ENCODE peak calls at places on chromosomes 2 and 18, in six cellular contexts. L is osteoblast, K is AG08396, V is natural killer cell, Y is WERI-Rb-1, I is cortex of kidney. G is an unnamed sample.
A peak's percentile ranks its signal among the peaks of the same experiment; 100 is the strongest.

GRCh38 chr2:26429779-26430654 is 28.3 kb downstream of the DRC1 start:
- DNase-seq in V (no peak), I (no peak), K (no peak), L (no peak), Y (no peak), G (no peak)

GRCh38 chr18:58269931-58270330 is 225.9 kb downstream of the NEDD4L start:
- DNase-seq in Y (no peak), V (no peak), K (no peak), L (no peak), I (no peak), G (no peak)

GRCh38 chr18:73462092-73462491 is 594.3 kb upstream of the NETO1 start:
- DNase-seq in I (no peak), L (no peak), Y (no peak), K (peak; percentile 20), V (no peak), G (no peak)

GRCh38 chr18:12287684-12288405 is 20.2 kb upstream of the TUBB6 start:
- DNase-seq in I (no peak), V (no peak), Y (peak; percentile 55), L (peak; percentile 96), K (peak; percentile 94), G (no peak)

GRCh38 chr18:35604369-35604768 is 22.8 kb downstream of the GALNT1 start:
- DNase-seq in I (no peak), K (no peak), L (no peak), Y (no peak), V (no peak), G (no peak)

GRCh38 chr2:37851828-37852584 is 73.1 kb upstream of the RMDN2 start:
- DNase-seq in Y (no peak), V (no peak), I (no peak), L (peak; percentile 78), K (no peak), G (no peak)

GRCh38 chr18:49491534-49491856 is 4.5 kb upstream of the C18orf32 start:
- DNase-seq in V (no peak), K (no peak), L (no peak), I (no peak), Y (no peak), G (no peak)

GRCh38 chr2:20291106-20291564 is 59.5 kb downstream of the PUM2 start:
- DNase-seq in I (no peak), L (no peak), V (no peak), K (peak; percentile 83), Y (peak; percentile 83), G (no peak)

GRCh38 chr2:10884530-10885478 is 26.9 kb upstream of the KCNF1 start:
- DNase-seq in Y (no peak), L (no peak), K (no peak), V (no peak), I (no peak), G (no peak)

GRCh38 chr2:178072383-178073301 is at the start of gene PDE11A:
- DNase-seq in I (peak; percentile 17), K (peak; percentile 83), L (peak; percentile 94), Y (peak; percentile 92), V (no peak), G (no peak)

GRCh38 chr18:56575819-56576663 is 62.4 kb downstream of the TXNL1 start:
- DNase-seq in V (no peak), K (peak; percentile 64), I (no peak), Y (no peak), L (peak; percentile 74), G (no peak)

GRCh38 chr2:150669492-150669891 is 182.0 kb upstream of the RND3 start:
- DNase-seq in Y (no peak), I (no peak), K (no peak), V (no peak), L (no peak), G (no peak)

GRCh38 chr2:236641051-236641450 is 71.4 kb downstream of the ACKR3 start:
- DNase-seq in V (no peak), L (no peak), Y (peak; percentile 4), I (no peak), K (no peak), G (no peak)

GRCh38 chr2:15038373-15039364 is 406.2 kb downstream of the LRATD1 start:
- DNase-seq in L (no peak), I (no peak), K (no peak), V (no peak), Y (no peak), G (no peak)

GRCh38 chr18:68262697-68263293 is 452.1 kb downstream of the TMX3 start:
- DNase-seq in L (peak; percentile 3), Y (no peak), I (no peak), K (peak; percentile 27), V (no peak), G (no peak)

GRCh38 chr2:190812506-190813294 is 67.9 kb upstream of the GLS start:
- DNase-seq in L (no peak), V (no peak), Y (no peak), I (no peak), K (peak; percentile 55), G (no peak)

GRCh38 chr2:36357506-36358316 is 2.1 kb downstream of the CRIM1 start:
- DNase-seq in Y (peak; percentile 51), K (peak; percentile 61), L (peak; percentile 85), I (no peak), V (no peak), G (peak; percentile 18)

GRCh38 chr2:237600205-237600846 is 9.8 kb upstream of the RAB17 start:
- DNase-seq in K (peak; percentile 69), I (no peak), L (peak; percentile 95), V (no peak), Y (peak; percentile 44), G (no peak)

GRCh38 chr2:39243469-39244123 is at the start of gene CDKL4:
- DNase-seq in K (peak; percentile 12), L (peak; percentile 84), V (peak; percentile 27), Y (no peak), I (no peak), G (no peak)

GRCh38 chr2:12113364-12113763 is 366.9 kb downstream of the LPIN1 start:
- DNase-seq in I (no peak), V (no peak), Y (no peak), L (no peak), K (no peak), G (no peak)

GRCh38 chr18:9792565-9793226 is 84.6 kb downstream of the RAB31 start:
- DNase-seq in K (no peak), I (no peak), V (no peak), Y (peak; percentile 52), L (no peak), G (peak; percentile 21)

GRCh38 chr2:241966671-241967070 is 97.1 kb downstream of the RTP5 start:
- DNase-seq in K (no peak), I (no peak), Y (no peak), V (no peak), L (no peak), G (no peak)